ENCODE peak calls at places on chromosome 20, in six cellular contexts. D, M, K, Y, V and X are unnamed samples.

GRCh38 chr20:55242853-55243252 is 762.5 kb downstream of the CBLN4 start:
- DNase-seq in K (no peak), Y (no peak), M (no peak), V (no peak), D (no peak), X (no peak)

GRCh38 chr20:14259691-14260090 is 77.7 kb downstream of the FLRT3 start:
- DNase-seq in M (no peak), K (no peak), D (peak), Y (no peak), V (no peak), X (no peak)

GRCh38 chr20:58461899-58462298 is 53.3 kb downstream of the APCDD1L start:
- DNase-seq in V (no peak), M (no peak), D (no peak), K (no peak), Y (peak), X (no peak)

GRCh38 chr20:36732456-36732855 is 13.4 kb downstream of the NDRG3 start:
- DNase-seq in V (no peak), Y (no peak), M (no peak), K (no peak), D (no peak), X (no peak)

GRCh38 chr20:17227199-17227535 is 327 bp downstream of the PCSK2 start:
- DNase-seq in K (no peak), D (no peak), V (no peak), M (peak), Y (no peak), X (no peak)

GRCh38 chr20:13085275-13085674 is 76.5 kb downstream of the SPTLC3 start:
- DNase-seq in K (no peak), D (no peak), V (no peak), M (no peak), Y (no peak), X (no peak)

GRCh38 chr20:52529856-52530255 is 338.3 kb upstream of the ZFP64 start:
- DNase-seq in M (no peak), K (no peak), Y (no peak), V (no peak), D (peak), X (no peak)

GRCh38 chr20:48897298-48898044 is 24.0 kb upstream of the ARFGEF2 start:
- DNase-seq in D (peak), K (no peak), Y (peak), V (peak), M (no peak), X (no peak)

GRCh38 chr20:32244959-32245358 is 32.5 kb upstream of the KIF3B start:
- DNase-seq in V (no peak), M (no peak), D (no peak), Y (no peak), K (no peak), X (no peak)

GRCh38 chr20:62632575-62632974 is 9.7 kb upstream of the SLCO4A1 start:
- DNase-seq in V (no peak), D (no peak), K (no peak), Y (no peak), M (no peak), X (no peak)

GRCh38 chr20:168876-169275 is 11.6 kb downstream of the DEFB127 start:
- DNase-seq in Y (no peak), D (no peak), V (no peak), M (no peak), K (no peak), X (no peak)

GRCh38 chr20:31607640-31608255 is 2.7 kb downstream of the ID1 start:
- DNase-seq in D (peak), K (no peak), M (no peak), Y (peak), V (peak), X (no peak)

GRCh38 chr20:62087227-62087626 is 21.5 kb upstream of the TAF4 start:
- DNase-seq in K (no peak), V (no peak), M (no peak), Y (no peak), D (no peak), X (no peak)

GRCh38 chr20:10508468-10509251 is 73.6 kb downstream of the SLX4IP start:
- DNase-seq in K (no peak), V (no peak), M (no peak), D (peak), Y (no peak), X (no peak)

GRCh38 chr20:51639206-51639832 is 96.8 kb upstream of the NFATC2 start:
- DNase-seq in D (peak), M (peak), K (no peak), Y (peak), V (peak), X (peak)

GRCh38 chr20:60718743-60719142 is 533.3 kb upstream of the CDH4 start:
- DNase-seq in K (no peak), Y (peak), M (no peak), V (no peak), D (no peak), X (no peak)

GRCh38 chr20:25009218-25010145 is 16.9 kb upstream of the APMAP start:
- DNase-seq in D (no peak), V (no peak), M (no peak), K (peak), Y (no peak), X (no peak)

DNA sequence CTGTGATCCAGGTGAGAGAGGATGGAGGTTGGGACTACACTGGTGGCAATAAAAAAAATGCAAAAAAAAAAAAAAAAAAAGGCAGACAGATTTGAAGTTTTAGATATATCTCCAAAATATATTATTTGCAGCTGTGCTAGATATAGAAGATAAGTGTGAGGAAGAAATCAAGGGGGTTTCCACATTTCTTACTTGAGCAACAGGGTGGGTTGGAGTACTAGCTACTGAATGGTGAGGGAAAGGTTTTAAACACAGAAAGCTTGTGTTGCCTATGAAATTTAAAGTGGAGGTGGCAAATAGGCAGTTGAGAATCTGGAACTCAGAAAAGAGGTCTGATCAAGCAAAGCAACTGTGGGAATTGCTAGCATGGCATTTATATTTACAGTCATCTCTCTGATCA is 59.9 kb upstream of the GNRH2 start:
- DNase-seq in Y (no peak), K (no peak), D (no peak), M (no peak), V (no peak), X (no peak)
- TF ChIP-seq CTCF in Y (no peak), K (no peak), D (no peak), M (no peak), V (no peak), X (no peak)

DNA sequence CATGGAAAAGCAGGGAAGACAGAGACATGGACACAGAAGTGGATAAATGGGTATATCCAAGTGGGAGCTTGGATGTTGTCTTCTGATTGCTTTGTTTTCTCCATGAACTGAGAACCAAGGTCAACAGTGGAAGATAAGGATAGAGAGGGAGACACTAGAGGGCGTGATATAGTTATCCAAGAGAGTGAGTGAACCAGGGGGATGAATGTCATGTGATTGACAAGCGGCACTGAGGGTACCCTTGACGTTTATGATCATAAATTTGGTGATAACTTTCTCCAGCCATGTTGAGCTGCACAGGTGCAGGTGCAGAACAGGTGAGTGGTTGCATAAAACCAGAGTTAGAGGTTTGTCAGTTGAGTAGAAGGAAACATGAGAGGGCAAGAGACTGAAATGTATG is 20.7 kb downstream of the EBF4 start:
- DNase-seq in V (no peak), Y (peak), D (peak), M (no peak), K (no peak), X (no peak)
- TF ChIP-seq CTCF in V (peak), Y (peak), D (peak), M (peak), K (no peak), X (no peak)

GRCh38 chr20:46689082-46689753 is at the start of gene TP53RK:
- DNase-seq in D (peak), Y (peak), K (peak), V (peak), M (peak), X (peak)
- TF ChIP-seq CTCF in D (no peak), Y (peak), K (no peak), V (no peak), M (peak), X (no peak)

GRCh38 chr20:6142348-6142993 is 19.6 kb upstream of the FERMT1 start:
- DNase-seq in V (peak), K (no peak), M (no peak), D (peak), Y (peak), X (no peak)

GRCh38 chr20:6140947-6141346 is 18.1 kb upstream of the FERMT1 start:
- DNase-seq in K (no peak), M (no peak), V (no peak), D (peak), Y (no peak), X (no peak)
- TF ChIP-seq CTCF in K (no peak), M (no peak), V (peak), D (peak), Y (no peak), X (no peak)

DNA sequence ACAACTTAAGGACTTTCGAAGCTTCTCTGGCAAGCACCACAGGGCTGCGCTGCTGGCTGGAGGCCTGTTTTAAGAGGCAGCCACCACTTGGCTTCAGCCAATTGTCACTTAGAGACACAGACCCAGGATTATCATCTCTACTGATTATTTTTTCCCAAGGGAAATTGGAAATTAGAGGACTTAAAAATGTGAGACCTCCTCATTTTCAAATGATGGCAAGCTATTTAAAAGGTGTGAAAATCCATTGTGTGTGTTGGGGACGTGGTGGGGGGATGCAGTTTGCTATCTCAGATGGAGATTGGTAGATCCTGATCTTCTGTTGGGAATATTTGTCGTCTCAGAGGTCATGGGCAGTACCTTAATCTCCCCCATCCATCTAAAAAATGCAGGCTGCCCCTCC is 11.3 kb downstream of the ARHGAP40 start:
- DNase-seq in M (no peak), Y (no peak), D (no peak), K (no peak), V (no peak), X (no peak)
- TF ChIP-seq CTCF in M (no peak), Y (no peak), D (no peak), K (no peak), V (no peak), X (no peak)

GRCh38 chr20:41349943-41350342 is 9.3 kb downstream of the LPIN3 start:
- DNase-seq in V (no peak), D (no peak), Y (no peak), K (no peak), M (no peak), X (no peak)

GRCh38 chr20:41349266-41349665 is 8.6 kb downstream of the LPIN3 start:
- DNase-seq in D (no peak), V (no peak), K (no peak), Y (no peak), M (no peak), X (no peak)

GRCh38 chr20:41352666-41353065 is 12.0 kb downstream of the LPIN3 start:
- DNase-seq in Y (no peak), V (no peak), K (no peak), M (no peak), D (no peak), X (no peak)

GRCh38 chr20:41353530-41353929 is 12.9 kb downstream of the LPIN3 start:
- DNase-seq in D (no peak), M (no peak), Y (no peak), V (no peak), K (no peak), X (no peak)

GRCh38 chr20:41352106-41352505 is 11.5 kb downstream of the LPIN3 start:
- DNase-seq in K (no peak), Y (no peak), D (no peak), V (no peak), M (no peak), X (no peak)
- TF ChIP-seq CTCF in K (no peak), Y (no peak), D (no peak), V (no peak), M (no peak), X (no peak)

DNA sequence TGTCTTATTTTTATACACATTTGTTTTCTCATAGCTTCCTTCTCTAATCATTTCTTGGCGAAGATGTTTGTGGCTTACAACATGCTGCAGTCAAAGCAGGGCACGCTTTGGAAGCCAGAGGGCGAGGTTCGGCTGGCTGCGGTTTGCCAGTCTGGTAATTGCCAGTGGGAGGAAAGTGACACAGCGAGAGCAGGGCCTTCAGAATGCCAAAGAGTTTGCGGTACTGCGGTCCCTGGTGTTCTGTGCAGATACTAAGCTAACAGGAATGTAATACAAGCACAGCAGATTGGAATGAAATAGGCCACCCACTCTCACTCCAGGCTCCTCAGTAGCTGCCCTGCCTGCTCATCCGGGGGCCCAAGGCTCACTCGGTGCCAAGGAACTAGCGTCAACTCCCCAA is 58.7 kb upstream of the TGM3 start:
- DNase-seq in D (peak), Y (peak), K (peak), M (no peak), V (no peak), X (no peak)
- TF ChIP-seq CTCF in D (peak), Y (peak), K (no peak), M (no peak), V (no peak), X (no peak)

DNA sequence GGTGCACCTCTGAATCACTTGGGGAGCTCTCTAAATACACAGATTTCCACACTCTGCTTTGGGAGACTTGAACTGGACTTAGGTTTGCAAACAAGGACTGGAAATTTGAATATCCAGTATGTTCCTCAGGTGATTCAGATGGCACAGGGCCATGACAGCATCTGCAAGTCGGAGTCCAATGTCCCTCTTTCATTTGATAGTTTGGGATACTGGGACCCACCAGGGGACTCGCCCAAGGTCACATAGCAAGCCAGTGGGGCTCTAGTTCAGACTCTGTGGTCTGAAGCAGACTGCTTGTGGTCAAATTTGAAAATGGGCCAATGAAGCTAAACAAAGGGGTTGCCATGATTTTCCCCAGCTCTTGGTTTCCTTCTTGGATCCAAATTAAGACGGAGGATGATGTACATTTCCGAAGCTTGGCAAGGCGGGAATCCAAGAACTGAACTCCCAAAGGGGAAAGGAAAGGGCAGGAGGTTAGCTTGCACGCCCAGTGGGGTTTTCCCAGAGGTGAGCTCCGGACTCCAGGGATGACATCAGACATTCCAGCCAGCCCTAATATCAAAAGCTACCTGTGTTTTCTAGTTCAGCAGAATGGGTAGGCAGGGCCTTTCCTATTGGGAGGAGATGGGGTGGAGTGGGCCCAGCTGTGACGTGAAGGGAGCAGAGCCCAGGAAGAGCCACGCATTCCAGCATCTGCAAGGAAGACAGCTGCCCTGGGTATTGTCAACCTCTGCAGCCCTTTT is 3.4 kb upstream of the SYS1 start:
- DNase-seq in V (no peak), K (peak), D (peak), Y (peak), M (no peak), X (peak)
- TF ChIP-seq CTCF in V (no peak), K (no peak), D (no peak), Y (no peak), M (no peak), X (no peak)

DNA sequence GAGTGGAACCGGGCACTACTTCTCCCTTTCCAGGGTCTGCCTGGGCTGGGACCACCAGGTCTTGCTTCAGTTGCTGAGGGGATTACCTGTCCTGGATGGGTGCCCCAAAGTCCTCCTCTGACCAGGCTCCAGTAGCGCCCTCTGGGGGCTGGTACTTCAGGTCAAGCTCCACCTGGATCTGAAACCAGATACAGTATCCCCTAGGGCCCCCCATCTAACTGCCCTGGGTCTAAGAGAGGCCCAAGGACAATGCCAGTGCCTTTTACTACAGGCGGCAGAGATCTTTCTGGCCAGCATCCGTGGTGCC is 11.2 kb upstream of the SPAG4 start:
- DNase-seq in M (no peak), V (no peak), D (no peak), K (no peak), Y (peak), X (no peak)
- TF ChIP-seq CTCF in M (no peak), V (peak), D (peak), K (no peak), Y (no peak), X (no peak)